ENCODE peak calls at places on chromosome 3, in four cellular contexts. S is Peyer's patch, U is Panc1, D is colonic mucosa. Y is an unnamed sample.
A peak's percentile ranks its signal among the peaks of the same experiment; 100 is the strongest.

GRCh38 chr3:56881035-56881575 is 79.4 kb upstream of the ARHGEF3 start:
- DNase-seq in U (no peak), D (no peak), S (no peak), Y (no peak)

GRCh38 chr3:54358327-54358726 is 236.0 kb downstream of the CACNA2D3 start:
- DNase-seq in D (no peak), S (no peak), U (no peak), Y (no peak)

GRCh38 chr3:111911446-111911845 is 52.4 kb downstream of the PHLDB2 start:
- DNase-seq in D (no peak), U (no peak), S (no peak), Y (peak; percentile 43)

GRCh38 chr3:125148836-125149235 is 63.7 kb downstream of the SLC12A8 start:
- DNase-seq in U (no peak), D (no peak), S (peak; percentile 43), Y (no peak)

GRCh38 chr3:186842426-186843038 is at the start of gene ADIPOQ:
- DNase-seq in S (no peak), D (no peak), U (no peak), Y (no peak)

GRCh38 chr3:36992806-36993325 is at the start of gene EPM2AIP1:
- DNase-seq in U (no peak), S (no peak), D (no peak), Y (no peak)

GRCh38 chr3:184426691-184427141 is 46.9 kb downstream of the CHRD start:
- DNase-seq in S (no peak), D (no peak), U (no peak), Y (no peak)

GRCh38 chr3:64220161-64220560 is 5.1 kb downstream of the PRICKLE2 start:
- DNase-seq in U (no peak), D (no peak), S (no peak), Y (no peak)

GRCh38 chr3:174408310-174408709 is 450.8 kb upstream of the NAALADL2 start:
- DNase-seq in D (no peak), U (no peak), S (no peak), Y (no peak)

GRCh38 chr3:181311186-181311585 is 321.6 kb upstream of the DNAJC19 start:
- DNase-seq in S (no peak), D (no peak), U (no peak), Y (no peak)

GRCh38 chr3:9168230-9168629 is 81.2 kb downstream of the SRGAP3 start:
- DNase-seq in S (peak; percentile 62), D (peak; percentile 22), U (no peak), Y (peak; percentile 41)

GRCh38 chr3:26132942-26133341 is 343.1 kb downstream of the OXSM start:
- DNase-seq in D (no peak), S (no peak), U (no peak), Y (no peak)

GRCh38 chr3:108053025-108053424 is 37.8 kb downstream of the CD47 start:
- DNase-seq in U (no peak), S (no peak), D (peak; percentile 36), Y (no peak)

GRCh38 chr3:184183679-184184078 is 2.3 kb upstream of the ABCF3 start:
- DNase-seq in D (peak; percentile 15), S (no peak), U (no peak), Y (no peak)

GRCh38 chr3:49785565-49786356 is 581 bp downstream of the IP6K1 start:
- DNase-seq in U (no peak), S (peak; percentile 39), D (no peak), Y (no peak)

GRCh38 chr3:180117381-180118163 is 80.8 kb upstream of the PEX5L start:
- DNase-seq in S (no peak), U (no peak), D (no peak), Y (no peak)

GRCh38 chr3:195763248-195763830 is 42.6 kb downstream of the MUC20 start:
- DNase-seq in S (no peak), U (no peak), D (no peak), Y (no peak)

GRCh38 chr3:59654120-59654952 is 604.5 kb upstream of the CFAP20DC start:
- DNase-seq in S (no peak), D (no peak), U (no peak), Y (no peak)

GRCh38 chr3:13282986-13283876 is 136.9 kb downstream of the NUP210 start:
- DNase-seq in U (no peak), D (no peak), S (no peak), Y (no peak)

GRCh38 chr3:142276780-142277179 is 51.4 kb upstream of the GK5 start:
- DNase-seq in S (no peak), U (no peak), D (no peak), Y (no peak)

GRCh38 chr3:182937293-182938051 is 42.9 kb downstream of the DCUN1D1 start:
- DNase-seq in S (no peak), U (no peak), D (no peak), Y (peak; percentile 9)

GRCh38 chr3:117666827-117667226 is 957.2 kb downstream of the TUSC7 start:
- DNase-seq in S (no peak), D (no peak), U (no peak), Y (no peak)

GRCh38 chr3:66856555-66856954 is 141.6 kb upstream of the KBTBD8 start:
- DNase-seq in S (no peak), D (no peak), U (no peak), Y (no peak)

GRCh38 chr3:66555214-66555844 is 54.5 kb upstream of the LRIG1 start:
- DNase-seq in S (no peak), U (no peak), D (no peak), Y (no peak)

GRCh38 chr3:117059054-117059989 is 349.7 kb downstream of the TUSC7 start:
- DNase-seq in S (no peak), D (no peak), U (no peak), Y (peak; percentile 25)

GRCh38 chr3:49805367-49805782 is 2.3 kb downstream of the INKA1 start:
- DNase-seq in D (peak; percentile 32), S (peak; percentile 80), U (no peak), Y (no peak)

GRCh38 chr3:28019740-28020139 is 221.7 kb upstream of the CMC1 start:
- DNase-seq in U (no peak), D (no peak), S (no peak), Y (no peak)

GRCh38 chr3:111260878-111261277 is 189.3 kb downstream of the NECTIN3 start:
- DNase-seq in D (no peak), U (no peak), S (no peak), Y (no peak)

GRCh38 chr3:157438371-157438735 is 1.7 kb downstream of the PTX3 start:
- DNase-seq in D (no peak), U (no peak), S (no peak), Y (no peak)

GRCh38 chr3:188037965-188038581 is 115.9 kb upstream of the LPP start:
- DNase-seq in D (peak; percentile 32), U (no peak), S (no peak), Y (peak; percentile 84)

GRCh38 chr3:99023590-99024192 is 122.2 kb upstream of the DCBLD2 start:
- DNase-seq in U (no peak), D (no peak), S (no peak), Y (peak; percentile 7)

GRCh38 chr3:152073267-152073666 is 195.5 kb upstream of the MBNL1 start:
- DNase-seq in S (no peak), D (no peak), U (no peak), Y (no peak)

GRCh38 chr3:143998266-143998665 is 26.6 kb downstream of the DIPK2A start:
- DNase-seq in S (no peak), U (no peak), D (no peak), Y (no peak)

GRCh38 chr3:20842002-20842401 is 656.0 kb upstream of the SGO1 start:
- DNase-seq in S (no peak), D (no peak), U (no peak), Y (no peak)

GRCh38 chr3:22734756-22735155 is 468.4 kb upstream of the UBE2E2 start:
- DNase-seq in D (no peak), U (no peak), S (no peak), Y (no peak)

GRCh38 chr3:22735373-22735772 is 467.8 kb upstream of the UBE2E2 start:
- DNase-seq in U (no peak), D (peak; percentile 36), S (no peak), Y (no peak)

GRCh38 chr3:22732641-22733040 is 470.5 kb upstream of the UBE2E2 start:
- DNase-seq in S (no peak), U (no peak), D (no peak), Y (no peak)

GRCh38 chr3:22731901-22732300 is 471.2 kb upstream of the UBE2E2 start:
- DNase-seq in S (no peak), U (no peak), D (no peak), Y (no peak)

DNA sequence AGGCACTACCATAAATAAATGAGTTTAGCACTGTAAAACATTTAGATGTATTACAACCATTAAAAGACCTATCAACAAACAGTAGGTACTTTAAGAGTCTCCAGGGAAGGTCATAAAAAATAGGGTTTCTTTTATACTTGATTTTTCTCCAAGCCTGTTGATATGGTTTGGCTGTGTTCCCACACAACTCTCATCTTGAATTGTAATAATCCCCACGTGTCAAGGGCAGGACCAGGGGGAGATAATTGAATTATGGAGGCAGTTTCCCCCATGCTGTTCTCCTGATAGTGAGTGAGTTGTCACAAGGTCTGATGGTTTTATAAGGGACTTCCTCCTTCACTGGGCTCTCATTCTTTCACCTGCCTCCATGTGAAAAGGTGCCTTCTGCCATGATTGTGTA is 468.9 kb upstream of the UBE2E2 start:
- DNase-seq in D (peak; percentile 45), U (no peak), S (no peak), Y (no peak)
- H3K27ac ChIP-seq in D (peak overlapping the region; percentile 5), U (no peak overlapping the region), S (no peak overlapping the region), Y (no peak overlapping the region)

DNA sequence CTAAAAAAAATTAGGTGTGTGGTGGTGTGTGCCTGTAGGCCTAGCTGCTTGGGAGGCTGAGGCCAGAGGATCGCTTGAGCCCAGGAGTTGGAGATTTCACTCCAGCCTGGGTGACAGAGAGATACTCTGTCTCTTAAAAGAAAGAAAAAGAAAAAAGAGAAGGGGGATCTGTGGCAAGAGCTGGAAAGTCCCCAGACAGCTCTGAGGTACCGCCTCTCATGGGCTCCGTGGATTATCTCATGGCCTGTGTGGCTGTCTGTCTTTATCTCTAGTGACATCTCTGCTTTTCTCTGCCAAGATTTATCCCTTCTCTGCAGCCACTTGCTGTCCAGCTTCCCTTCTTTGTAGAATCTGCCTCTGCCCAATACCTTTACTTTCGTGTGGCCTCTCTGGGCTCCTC is 5.7 kb downstream of the EXOSC7 start:
- DNase-seq in S (no peak), D (no peak), U (no peak), Y (no peak)
- H3K4me1 ChIP-seq in S (peaks cover 10% of the 10 kb centered on the region), D (no peaks in the 10 kb centered on the region), U (peaks cover 9% of the 10 kb centered on the region), Y (no peaks in the 10 kb centered on the region)

GRCh38 chr3:52408466-52408865 is 36.4 kb downstream of the SEMA3G start:
- DNase-seq in U (no peak), D (no peak), S (no peak), Y (no peak)
- H3K4me3 ChIP-seq in U (peak overlapping the region; percentile 88), D (peak overlapping the region; percentile 89), S (no peak overlapping the region), Y (no peak overlapping the region)

GRCh38 chr3:115999598-115999997 is 376.3 kb downstream of the GAP43 start:
- DNase-seq in U (no peak), D (no peak), S (no peak), Y (no peak)

GRCh38 chr3:116000315-116000714 is 377.0 kb downstream of the GAP43 start:
- DNase-seq in S (no peak), U (peak; percentile 58), D (no peak), Y (no peak)

GRCh38 chr3:115996420-115997108 is 373.3 kb downstream of the GAP43 start:
- DNase-seq in D (no peak), S (no peak), U (no peak), Y (no peak)

GRCh38 chr3:116001063-116001765 is 377.9 kb downstream of the GAP43 start:
- DNase-seq in S (no peak), D (no peak), U (no peak), Y (no peak)

DNA sequence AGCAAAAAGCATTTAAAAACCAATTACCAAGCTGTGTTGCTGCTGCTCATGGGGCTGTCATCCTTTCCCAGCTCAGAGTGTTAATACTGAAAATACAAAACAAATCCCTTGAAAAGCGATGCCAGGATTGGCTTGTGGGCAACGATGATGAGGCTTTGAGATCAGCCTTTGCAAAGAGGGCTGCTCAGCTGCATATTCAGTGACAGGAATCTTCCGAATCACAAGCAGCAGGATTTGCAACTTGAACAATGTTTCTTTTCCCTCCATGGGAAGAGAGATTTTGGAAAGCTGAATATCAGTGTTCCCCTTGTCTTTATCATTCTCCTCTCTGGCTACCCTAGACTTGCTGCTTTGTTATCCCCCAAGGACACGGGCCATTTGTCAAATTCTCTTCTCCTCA is 375.7 kb downstream of the GAP43 start:
- DNase-seq in S (no peak), D (no peak), U (no peak), Y (no peak)
- H3K27ac ChIP-seq in S (no peak overlapping the region), D (no peak overlapping the region), U (no peak overlapping the region), Y (no peak overlapping the region)